ENCODE peak calls at places on chromosomes 12 and 14, in nine cellular contexts. I is aorta; Y is stimulated activated naive CD8-positive, alpha-beta T cell treated with anti-CD3 and anti-CD28 coated beads, Interleukin-15, Interleukin-2, amounts not matched to agents 100 U/mL and 50 U/mL, for 24 hours; R is CD4-positive, CD25-positive, alpha-beta regulatory T cell; Z is frontal cortex; P is H9; N is activated T-cell treated with anti-CD3 and anti-CD28 coated beads, Interleukin-2, amount 50 U/mL, for 48 hours; A is H4; D is A172. T is an unnamed sample.

GRCh38 chr14:89386214-89386886 is 30.7 kb downstream of the FOXN3 start:
- DNase-seq in N (no peak), A (no peak), D (no peak), R (no peak), P (peak), I (no peak), Z (no peak), Y (no peak), T (no peak)

GRCh38 chr12:124233846-124234620 is 60.9 kb upstream of the RFLNA start:
- DNase-seq in R (no peak), Y (no peak), A (peak), Z (no peak), D (peak), I (no peak), N (no peak), P (no peak), T (peak)

GRCh38 chr12:95397566-95397965 is 76.4 kb upstream of the METAP2 start:
- DNase-seq in N (no peak), A (no peak), Z (no peak), D (no peak), P (no peak), R (no peak), I (no peak), Y (no peak), T (no peak)

GRCh38 chr12:47414511-47414910 is 291.3 kb downstream of the RPAP3 start:
- DNase-seq in Y (peak), Z (no peak), N (no peak), R (no peak), A (no peak), I (no peak), D (no peak), P (no peak), T (no peak)

GRCh38 chr12:121894633-121895032 is 6.0 kb downstream of the PSMD9 start:
- DNase-seq in A (no peak), R (peak), N (no peak), P (peak), I (no peak), Z (no peak), D (no peak), Y (no peak), T (peak)

GRCh38 chr12:26195250-26195640 is at the start of gene SSPN:
- DNase-seq in P (peak), D (no peak), R (no peak), Y (peak), A (no peak), Z (no peak), I (peak), N (peak), T (no peak)

GRCh38 chr12:96198970-96199369 is 4.8 kb downstream of the ELK3 start:
- DNase-seq in Y (no peak), P (no peak), A (peak), N (no peak), D (peak), I (no peak), R (peak), Z (no peak), T (peak)

GRCh38 chr14:71521238-71521637 is 411.0 kb upstream of the RGS6 start:
- DNase-seq in D (peak), Y (no peak), Z (no peak), I (no peak), A (no peak), R (no peak), N (no peak), P (no peak), T (peak)

GRCh38 chr14:104968541-104969401 is 9.4 kb downstream of the AHNAK2 start:
- DNase-seq in Z (no peak), I (no peak), P (peak), A (no peak), D (peak), R (no peak), Y (no peak), N (no peak), T (peak)

GRCh38 chr12:88417531-88417930 is 162.7 kb downstream of the KITLG start:
- DNase-seq in Z (no peak), A (no peak), D (no peak), N (no peak), P (no peak), R (no peak), Y (no peak), I (no peak), T (no peak)

GRCh38 chr12:70383886-70384285 is 17.8 kb downstream of the KCNMB4 start:
- DNase-seq in R (no peak), Z (no peak), I (no peak), A (no peak), P (no peak), D (no peak), Y (no peak), N (no peak), T (no peak)

GRCh38 chr14:69153848-69154208 is 909 bp upstream of the DCAF5 start:
- DNase-seq in D (no peak), A (no peak), Y (no peak), I (no peak), R (peak), N (peak), P (no peak), Z (no peak), T (no peak)

GRCh38 chr12:124548854-124549378 is 18.5 kb downstream of the NCOR2 start:
- DNase-seq in N (peak), I (peak), P (no peak), Y (peak), A (peak), Z (no peak), D (peak), R (no peak), T (peak)

GRCh38 chr12:108597559-108598471 is at the start of gene TMEM119:
- DNase-seq in A (no peak), Y (no peak), P (no peak), I (no peak), Z (no peak), R (no peak), D (no peak), N (no peak), T (no peak)

GRCh38 chr14:51293149-51293925 is 53.3 kb downstream of the TMX1 start:
- DNase-seq in A (peak), N (no peak), R (no peak), Y (no peak), P (no peak), I (no peak), D (peak), Z (no peak), T (no peak)

GRCh38 chr12:8038659-8039114 is 6.2 kb downstream of the FOXJ2 start:
- DNase-seq in P (peak), A (peak), D (peak), N (peak), I (peak), Y (peak), R (no peak), Z (no peak), T (peak)

GRCh38 chr14:32417956-32418552 is 89.0 kb downstream of the AKAP6 start:
- DNase-seq in Z (no peak), R (no peak), D (peak), A (peak), I (no peak), Y (no peak), P (no peak), N (no peak), T (peak)

GRCh38 chr14:86334355-86334754 is 804.4 kb downstream of the FLRT2 start:
- DNase-seq in R (no peak), Z (no peak), P (no peak), I (no peak), N (no peak), Y (no peak), D (no peak), A (peak), T (no peak)

GRCh38 chr12:12278899-12279298 is 12.1 kb upstream of the LRP6 start:
- DNase-seq in Y (no peak), A (no peak), P (no peak), Z (no peak), I (no peak), N (no peak), R (no peak), D (no peak), T (no peak)

GRCh38 chr12:33438890-33439586 is 581 bp downstream of the SYT10 start:
- DNase-seq in Z (peak), P (peak), N (peak), R (no peak), I (peak), A (no peak), D (no peak), Y (peak), T (peak)

GRCh38 chr12:47993491-47993890 is 10.8 kb downstream of the COL2A1 start:
- DNase-seq in Z (no peak), Y (no peak), A (no peak), D (no peak), R (no peak), N (no peak), I (peak), P (no peak), T (no peak)

GRCh38 chr14:105383083-105383730 is 15.1 kb upstream of the TEX22 start:
- DNase-seq in N (no peak), I (peak), R (no peak), A (no peak), P (no peak), Z (no peak), D (no peak), Y (no peak), T (no peak)

GRCh38 chr12:6632026-6632978 is 3.5 kb downstream of the LPAR5 start:
- DNase-seq in Y (peak), Z (no peak), R (peak), N (peak), I (no peak), P (no peak), A (no peak), D (no peak), T (peak)

T was measured in NCI-H226.